ENCODE peak calls at places on chromosomes 13 and 19, in seven cellular contexts. One of them, this sample, is unnamed. For H3K4me1, the result is how much of the 10 kb centered on the place peaks cover.

GRCh38 chr13:39119422-39119821 is 81.2 kb downstream of the NHLRC3 start:
- DNase-seq in ascending aorta: no peak
- DNase-seq in heart left ventricle: no peak
- DNase-seq in pancreas: no peak
- DNase-seq in hepatocyte: no peak
- DNase-seq in DND-41: no peak
- DNase-seq in thoracic aorta: no peak
- DNase-seq in this sample: no peak

GRCh38 chr19:14347999-14348889 is 33.0 kb upstream of the ADGRE5 start:
- DNase-seq in ascending aorta: peak
- DNase-seq in heart left ventricle: peak
- DNase-seq in pancreas: peak
- DNase-seq in hepatocyte: peak
- DNase-seq in DND-41: peak
- DNase-seq in thoracic aorta: no peak
- DNase-seq in this sample: peak

GRCh38 chr19:17095141-17095919 is 19.8 kb downstream of the MYO9B start:
- DNase-seq in ascending aorta: peak
- DNase-seq in heart left ventricle: peak
- DNase-seq in pancreas: no peak
- DNase-seq in hepatocyte: peak
- DNase-seq in DND-41: no peak
- DNase-seq in thoracic aorta: peak
- DNase-seq in this sample: no peak

GRCh38 chr13:101998129-101998528 is 403.7 kb downstream of the FGF14 start:
- DNase-seq in ascending aorta: no peak
- DNase-seq in heart left ventricle: no peak
- DNase-seq in pancreas: no peak
- DNase-seq in hepatocyte: no peak
- DNase-seq in DND-41: no peak
- DNase-seq in thoracic aorta: no peak
- DNase-seq in this sample: no peak

GRCh38 chr19:47176627-47177090 is 46.0 kb downstream of the SAE1 start:
- DNase-seq in ascending aorta: peak
- DNase-seq in heart left ventricle: no peak
- DNase-seq in pancreas: no peak
- DNase-seq in hepatocyte: no peak
- DNase-seq in DND-41: no peak
- DNase-seq in thoracic aorta: no peak
- DNase-seq in this sample: no peak

GRCh38 chr13:98428256-98428966 is 148.5 kb downstream of the STK24 start:
- DNase-seq in ascending aorta: no peak
- DNase-seq in heart left ventricle: no peak
- DNase-seq in pancreas: no peak
- DNase-seq in hepatocyte: no peak
- DNase-seq in DND-41: no peak
- DNase-seq in thoracic aorta: no peak
- DNase-seq in this sample: no peak

GRCh38 chr19:46614114-46614701 is 10.7 kb downstream of the PTGIR start:
- DNase-seq in ascending aorta: peak
- DNase-seq in heart left ventricle: peak
- DNase-seq in pancreas: peak
- DNase-seq in hepatocyte: peak
- DNase-seq in DND-41: peak
- DNase-seq in thoracic aorta: no peak
- DNase-seq in this sample: peak

GRCh38 chr13:45473627-45474026 is 8.9 kb downstream of the COG3 start:
- DNase-seq in ascending aorta: no peak
- DNase-seq in heart left ventricle: no peak
- DNase-seq in pancreas: no peak
- DNase-seq in hepatocyte: no peak
- DNase-seq in DND-41: peak
- DNase-seq in thoracic aorta: no peak
- DNase-seq in this sample: no peak

GRCh38 chr13:69657676-69658075 is 449.9 kb upstream of the ATXN8OS start:
- DNase-seq in ascending aorta: no peak
- DNase-seq in heart left ventricle: no peak
- DNase-seq in pancreas: no peak
- DNase-seq in hepatocyte: no peak
- DNase-seq in DND-41: no peak
- DNase-seq in thoracic aorta: no peak
- DNase-seq in this sample: no peak

GRCh38 chr13:38661276-38661675 is 25.6 kb upstream of the FREM2 start:
- DNase-seq in ascending aorta: no peak
- DNase-seq in heart left ventricle: no peak
- DNase-seq in pancreas: no peak
- DNase-seq in hepatocyte: no peak
- DNase-seq in DND-41: no peak
- DNase-seq in thoracic aorta: no peak
- DNase-seq in this sample: no peak

GRCh38 chr19:30180691-30181090 is 191.5 kb upstream of the ZNF536 start:
- DNase-seq in ascending aorta: no peak
- DNase-seq in heart left ventricle: no peak
- DNase-seq in pancreas: no peak
- DNase-seq in hepatocyte: no peak
- DNase-seq in DND-41: no peak
- DNase-seq in thoracic aorta: no peak
- DNase-seq in this sample: no peak

GRCh38 chr19:56596676-56597075 is 1.6 kb downstream of the ZNF71 start:
- DNase-seq in ascending aorta: no peak
- DNase-seq in heart left ventricle: no peak
- DNase-seq in pancreas: no peak
- DNase-seq in hepatocyte: no peak
- DNase-seq in DND-41: no peak
- DNase-seq in thoracic aorta: no peak
- DNase-seq in this sample: no peak

GRCh38 chr19:18446145-18446810 is 8.3 kb upstream of the ISYNA1 start:
- DNase-seq in ascending aorta: no peak
- DNase-seq in heart left ventricle: no peak
- DNase-seq in pancreas: no peak
- DNase-seq in hepatocyte: no peak
- DNase-seq in DND-41: no peak
- DNase-seq in thoracic aorta: no peak
- DNase-seq in this sample: no peak

GRCh38 chr19:53041366-53041765 is 3.2 kb upstream of the ERVV-2 start:
- DNase-seq in ascending aorta: no peak
- DNase-seq in heart left ventricle: no peak
- DNase-seq in pancreas: no peak
- DNase-seq in hepatocyte: no peak
- DNase-seq in DND-41: no peak
- DNase-seq in thoracic aorta: no peak
- DNase-seq in this sample: no peak

GRCh38 chr19:16022681-16023557 is 53.4 kb upstream of the TPM4 start:
- DNase-seq in ascending aorta: no peak
- DNase-seq in heart left ventricle: no peak
- DNase-seq in pancreas: no peak
- DNase-seq in hepatocyte: no peak
- DNase-seq in DND-41: no peak
- DNase-seq in thoracic aorta: no peak
- DNase-seq in this sample: no peak

GRCh38 chr13:90185734-90186133 is 1161.8 kb upstream of the MIR17HG start:
- DNase-seq in ascending aorta: no peak
- DNase-seq in heart left ventricle: no peak
- DNase-seq in pancreas: no peak
- DNase-seq in hepatocyte: no peak
- DNase-seq in DND-41: no peak
- DNase-seq in thoracic aorta: no peak
- DNase-seq in this sample: no peak

GRCh38 chr13:54356849-54357248 is 1328.2 kb downstream of the OLFM4 start:
- DNase-seq in ascending aorta: no peak
- DNase-seq in heart left ventricle: no peak
- DNase-seq in pancreas: no peak
- DNase-seq in hepatocyte: no peak
- DNase-seq in DND-41: no peak
- DNase-seq in thoracic aorta: no peak
- DNase-seq in this sample: no peak

GRCh38 chr13:112556600-112556999 is 31.4 kb downstream of the TUBGCP3 start:
- DNase-seq in ascending aorta: no peak
- DNase-seq in heart left ventricle: no peak
- DNase-seq in pancreas: no peak
- DNase-seq in hepatocyte: no peak
- DNase-seq in DND-41: no peak
- DNase-seq in thoracic aorta: no peak
- DNase-seq in this sample: no peak

GRCh38 chr19:6767357-6768235 is at the start of gene SH2D3A:
- DNase-seq in ascending aorta: peak
- DNase-seq in heart left ventricle: peak
- DNase-seq in pancreas: peak
- DNase-seq in hepatocyte: peak
- DNase-seq in DND-41: peak
- DNase-seq in thoracic aorta: no peak
- DNase-seq in this sample: peak

GRCh38 chr19:8333771-8334457 is 9.1 kb downstream of the KANK3 start:
- DNase-seq in ascending aorta: no peak
- DNase-seq in heart left ventricle: no peak
- DNase-seq in pancreas: no peak
- DNase-seq in hepatocyte: no peak
- DNase-seq in DND-41: no peak
- DNase-seq in thoracic aorta: no peak
- DNase-seq in this sample: no peak

GRCh38 chr19:8335343-8336071 is 7.6 kb downstream of the KANK3 start:
- DNase-seq in ascending aorta: no peak
- DNase-seq in heart left ventricle: no peak
- DNase-seq in pancreas: no peak
- DNase-seq in hepatocyte: no peak
- DNase-seq in DND-41: no peak
- DNase-seq in thoracic aorta: no peak
- DNase-seq in this sample: no peak

GRCh38 chr19:8334458-8335342 is 8.4 kb downstream of the KANK3 start:
- DNase-seq in ascending aorta: no peak
- DNase-seq in heart left ventricle: peak
- DNase-seq in pancreas: no peak
- DNase-seq in hepatocyte: peak
- DNase-seq in DND-41: no peak
- DNase-seq in thoracic aorta: no peak
- DNase-seq in this sample: peak

GRCh38 chr19:8331263-8331840 is 10.1 kb downstream of the RPS28 start:
- DNase-seq in ascending aorta: no peak
- DNase-seq in heart left ventricle: no peak
- DNase-seq in pancreas: no peak
- DNase-seq in hepatocyte: no peak
- DNase-seq in DND-41: no peak
- DNase-seq in thoracic aorta: no peak
- DNase-seq in this sample: no peak

GRCh38 chr19:8332976-8333770 is 9.9 kb downstream of the KANK3 start:
- DNase-seq in ascending aorta: no peak
- DNase-seq in heart left ventricle: peak
- DNase-seq in pancreas: no peak
- DNase-seq in hepatocyte: no peak
- DNase-seq in DND-41: no peak
- DNase-seq in thoracic aorta: no peak
- DNase-seq in this sample: no peak
- H3K4me3 ChIP-seq in ascending aorta: no peak
- H3K4me3 ChIP-seq in heart left ventricle: no peak
- H3K4me3 ChIP-seq in pancreas: no peak
- H3K4me3 ChIP-seq in hepatocyte: no peak
- H3K4me3 ChIP-seq in DND-41: no peak
- H3K4me3 ChIP-seq in thoracic aorta: no peak
- H3K4me3 ChIP-seq in this sample: no peak

GRCh38 chr13:106530209-106530906 is 5.1 kb downstream of the EFNB2 start:
- DNase-seq in ascending aorta: no peak
- DNase-seq in heart left ventricle: no peak
- DNase-seq in pancreas: no peak
- DNase-seq in hepatocyte: peak
- DNase-seq in DND-41: no peak
- DNase-seq in thoracic aorta: no peak
- DNase-seq in this sample: no peak
- H3K4me1 ChIP-seq in ascending aorta: under half
- H3K4me1 ChIP-seq in heart left ventricle: under half
- H3K4me1 ChIP-seq in pancreas: under half
- H3K4me1 ChIP-seq in hepatocyte: half or more
- H3K4me1 ChIP-seq in DND-41: under half
- H3K4me1 ChIP-seq in thoracic aorta: under half
- H3K4me1 ChIP-seq in this sample: half or more

GRCh38 chr13:74573654-74574053 is 439.4 kb upstream of the KLF12 start:
- DNase-seq in ascending aorta: no peak
- DNase-seq in heart left ventricle: no peak
- DNase-seq in pancreas: no peak
- DNase-seq in hepatocyte: no peak
- DNase-seq in DND-41: peak
- DNase-seq in thoracic aorta: no peak
- DNase-seq in this sample: no peak

GRCh38 chr13:74575729-74576125 is 441.5 kb upstream of the KLF12 start:
- DNase-seq in ascending aorta: peak
- DNase-seq in heart left ventricle: peak
- DNase-seq in pancreas: peak
- DNase-seq in hepatocyte: peak
- DNase-seq in DND-41: peak
- DNase-seq in thoracic aorta: peak
- DNase-seq in this sample: peak

GRCh38 chr13:74576504-74576903 is 442.3 kb upstream of the KLF12 start:
- DNase-seq in ascending aorta: no peak
- DNase-seq in heart left ventricle: no peak
- DNase-seq in pancreas: no peak
- DNase-seq in hepatocyte: no peak
- DNase-seq in DND-41: no peak
- DNase-seq in thoracic aorta: no peak
- DNase-seq in this sample: no peak

GRCh38 chr13:74571811-74572210 is 437.6 kb upstream of the KLF12 start:
- DNase-seq in ascending aorta: no peak
- DNase-seq in heart left ventricle: no peak
- DNase-seq in pancreas: no peak
- DNase-seq in hepatocyte: no peak
- DNase-seq in DND-41: no peak
- DNase-seq in thoracic aorta: no peak
- DNase-seq in this sample: no peak

DNA sequence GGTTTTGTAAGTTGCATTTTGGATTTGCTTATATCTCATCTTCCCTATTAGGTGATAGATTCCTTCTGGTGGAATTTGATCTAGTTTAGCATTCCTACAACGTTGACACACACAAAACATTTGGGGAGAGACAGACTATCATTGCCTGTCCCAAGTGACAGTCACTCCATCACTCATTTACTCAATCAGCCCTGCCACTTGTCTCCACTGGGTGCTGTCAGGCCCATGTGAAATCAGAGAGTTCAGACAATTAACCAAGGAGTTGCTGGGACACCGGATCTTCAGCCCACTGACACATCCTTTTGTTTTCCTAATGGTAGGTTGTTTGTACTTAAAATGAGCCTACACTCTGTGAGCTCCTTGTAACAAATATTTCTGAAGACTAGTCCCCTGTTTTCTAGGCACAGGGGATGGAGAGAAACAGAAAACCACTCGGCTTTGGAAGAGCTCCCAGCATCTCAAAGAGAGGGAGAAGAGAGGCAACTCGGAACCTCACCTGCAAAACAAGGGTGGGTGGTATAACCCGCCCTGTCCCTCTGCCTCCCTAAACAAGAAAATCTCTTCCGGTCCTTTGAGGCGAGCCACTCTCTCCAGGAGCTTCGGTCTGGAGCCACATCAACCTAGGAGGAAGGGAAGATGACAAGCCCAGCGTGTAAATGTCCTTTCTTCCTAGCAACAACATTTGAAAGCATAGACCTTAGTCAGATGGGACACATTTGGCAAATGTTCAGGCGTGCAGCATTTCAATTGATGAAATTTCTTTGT is 440.9 kb upstream of the KLF12 start:
- DNase-seq in ascending aorta: no peak
- DNase-seq in heart left ventricle: no peak
- DNase-seq in pancreas: no peak
- DNase-seq in hepatocyte: no peak
- DNase-seq in DND-41: no peak
- DNase-seq in thoracic aorta: no peak
- DNase-seq in this sample: no peak
- TF ChIP-seq CTCF in ascending aorta: no peak
- TF ChIP-seq CTCF in heart left ventricle: no peak
- TF ChIP-seq CTCF in pancreas: no peak
- TF ChIP-seq CTCF in hepatocyte: no peak
- TF ChIP-seq CTCF in DND-41: no peak
- TF ChIP-seq CTCF in thoracic aorta: no peak
- TF ChIP-seq CTCF in this sample: no peak

GRCh38 chr19:35546532-35546931 is 1.1 kb downstream of the TMEM147 start:
- DNase-seq in ascending aorta: no peak
- DNase-seq in heart left ventricle: no peak
- DNase-seq in pancreas: no peak
- DNase-seq in hepatocyte: no peak
- DNase-seq in DND-41: no peak
- DNase-seq in thoracic aorta: no peak
- DNase-seq in this sample: no peak
- H3K4me3 ChIP-seq in ascending aorta: peak
- H3K4me3 ChIP-seq in heart left ventricle: peak
- H3K4me3 ChIP-seq in pancreas: no peak
- H3K4me3 ChIP-seq in hepatocyte: peak
- H3K4me3 ChIP-seq in DND-41: peak
- H3K4me3 ChIP-seq in thoracic aorta: peak
- H3K4me3 ChIP-seq in this sample: peak